ENCODE peak calls at places on chromosomes 13 and 19, in four cellular contexts. One of them, this sample, is unnamed.

GRCh38 chr19:10568444-10568825 is 344 bp downstream of the CDKN2D start:
- DNase-seq in A673: no peak
- DNase-seq in H1: peak; percentile 86
- DNase-seq in fibroblast of lung: no peak
- DNase-seq in this sample: peak; percentile 28

GRCh38 chr19:55600336-55601028 is 394 bp downstream of the ZNF524 start:
- DNase-seq in H1: peak; percentile 89
- DNase-seq in fibroblast of lung: peak; percentile 65
- DNase-seq in A673: peak; percentile 94
- DNase-seq in this sample: no peak

GRCh38 chr19:33804021-33804799 is 7.5 kb downstream of the KCTD15 start:
- DNase-seq in H1: no peak
- DNase-seq in A673: no peak
- DNase-seq in fibroblast of lung: peak; percentile 85
- DNase-seq in this sample: no peak

GRCh38 chr13:27170521-27171243 is 929 bp downstream of the USP12 start:
- DNase-seq in A673: peak; percentile 45
- DNase-seq in H1: peak; percentile 83
- DNase-seq in fibroblast of lung: no peak
- DNase-seq in this sample: no peak

GRCh38 chr13:90070362-90070761 is 1277.1 kb upstream of the MIR17HG start:
- DNase-seq in fibroblast of lung: no peak
- DNase-seq in H1: no peak
- DNase-seq in A673: no peak
- DNase-seq in this sample: no peak

GRCh38 chr13:32391101-32391620 is 36.8 kb downstream of the N4BP2L1 start:
- DNase-seq in H1: no peak
- DNase-seq in A673: no peak
- DNase-seq in fibroblast of lung: no peak
- DNase-seq in this sample: no peak

GRCh38 chr13:109288151-109288709 is 498.2 kb downstream of the IRS2 start:
- DNase-seq in A673: no peak
- DNase-seq in fibroblast of lung: peak; percentile 21
- DNase-seq in H1: no peak
- DNase-seq in this sample: no peak

GRCh38 chr13:77048592-77048991 is 21.6 kb upstream of the FBXL3 start:
- DNase-seq in A673: no peak
- DNase-seq in fibroblast of lung: no peak
- DNase-seq in H1: peak; percentile 59
- DNase-seq in this sample: no peak

GRCh38 chr19:41352609-41353465 is 885 bp downstream of the TGFB1 start:
- DNase-seq in fibroblast of lung: peak; percentile 44
- DNase-seq in A673: peak; percentile 62
- DNase-seq in H1: peak; percentile 88
- DNase-seq in this sample: peak; percentile 70

GRCh38 chr19:41353466-41354342 is at the start of gene TGFB1:
- DNase-seq in H1: peak; percentile 86
- DNase-seq in fibroblast of lung: peak; percentile 85
- DNase-seq in A673: peak; percentile 89
- DNase-seq in this sample: peak; percentile 84

GRCh38 chr19:41350735-41351338 is 2.9 kb downstream of the TGFB1 start:
- DNase-seq in H1: no peak
- DNase-seq in A673: no peak
- DNase-seq in fibroblast of lung: peak; percentile 17
- DNase-seq in this sample: no peak

GRCh38 chr19:41352279-41352608 is 1.5 kb downstream of the TGFB1 start:
- DNase-seq in A673: no peak
- DNase-seq in H1: no peak
- DNase-seq in fibroblast of lung: no peak
- DNase-seq in this sample: no peak

GRCh38 chr19:41351339-41352245 is 2.1 kb downstream of the TGFB1 start:
- DNase-seq in H1: peak; percentile 78
- DNase-seq in fibroblast of lung: peak; percentile 64
- DNase-seq in A673: no peak
- DNase-seq in this sample: peak; percentile 56
- TF ChIP-seq EZH2 in H1: peak; percentile 63
- TF ChIP-seq EZH2 in fibroblast of lung: no peak
- TF ChIP-seq EZH2 in A673: no peak
- TF ChIP-seq EZH2 in this sample: no peak

GRCh38 chr19:35292986-35293732 is 1.2 kb downstream of the MAG start:
- DNase-seq in H1: no peak
- DNase-seq in fibroblast of lung: no peak
- DNase-seq in A673: no peak
- DNase-seq in this sample: no peak
- TF ChIP-seq EZH2 in H1: no peak
- TF ChIP-seq EZH2 in fibroblast of lung: peak; percentile 44
- TF ChIP-seq EZH2 in A673: no peak
- TF ChIP-seq EZH2 in this sample: no peak

DNA sequence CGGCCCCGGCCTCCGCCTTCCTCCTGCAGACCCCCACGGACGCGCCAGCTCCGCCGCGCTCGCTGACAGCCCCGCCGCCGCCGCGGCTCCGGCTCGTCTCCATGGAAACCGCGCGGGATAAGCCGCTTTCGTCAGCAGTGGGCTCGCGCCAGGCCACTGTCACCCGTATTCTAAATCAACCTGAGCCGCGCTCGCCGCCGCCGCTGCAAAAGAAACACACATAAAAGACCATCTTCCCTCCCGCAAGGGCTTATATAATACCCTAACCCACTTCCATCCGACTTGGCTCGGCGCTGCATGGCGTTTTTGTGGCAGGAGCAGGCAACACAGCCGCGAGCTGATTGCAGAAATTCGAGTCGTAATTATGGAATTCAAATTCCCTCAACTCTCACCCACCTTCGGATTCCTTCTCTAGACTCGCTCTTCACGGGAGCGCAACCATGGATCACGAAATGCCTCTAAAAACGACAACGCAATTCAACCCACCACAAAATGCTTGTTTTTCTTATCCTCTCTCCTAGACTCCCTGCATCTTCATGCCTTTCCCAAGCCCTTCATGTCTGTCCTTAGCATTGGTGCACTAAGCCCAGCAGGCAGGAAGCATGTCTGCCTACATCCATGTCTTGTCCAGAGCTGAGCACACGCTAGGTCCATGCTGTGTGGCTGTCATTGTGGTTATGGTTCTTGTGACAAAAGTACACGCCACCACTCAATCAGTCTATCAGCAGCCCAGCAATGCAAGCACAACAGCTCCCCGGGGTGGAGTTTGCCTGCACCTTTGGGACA is at the start of gene AMER2:
- DNase-seq in H1: peak; percentile 64
- DNase-seq in fibroblast of lung: peak; percentile 11
- DNase-seq in A673: peak; percentile 86
- DNase-seq in this sample: no peak
- TF ChIP-seq EZH2 in H1: peak; percentile 86
- TF ChIP-seq EZH2 in fibroblast of lung: peak; percentile 81
- TF ChIP-seq EZH2 in A673: no peak
- TF ChIP-seq EZH2 in this sample: no peak

DNA sequence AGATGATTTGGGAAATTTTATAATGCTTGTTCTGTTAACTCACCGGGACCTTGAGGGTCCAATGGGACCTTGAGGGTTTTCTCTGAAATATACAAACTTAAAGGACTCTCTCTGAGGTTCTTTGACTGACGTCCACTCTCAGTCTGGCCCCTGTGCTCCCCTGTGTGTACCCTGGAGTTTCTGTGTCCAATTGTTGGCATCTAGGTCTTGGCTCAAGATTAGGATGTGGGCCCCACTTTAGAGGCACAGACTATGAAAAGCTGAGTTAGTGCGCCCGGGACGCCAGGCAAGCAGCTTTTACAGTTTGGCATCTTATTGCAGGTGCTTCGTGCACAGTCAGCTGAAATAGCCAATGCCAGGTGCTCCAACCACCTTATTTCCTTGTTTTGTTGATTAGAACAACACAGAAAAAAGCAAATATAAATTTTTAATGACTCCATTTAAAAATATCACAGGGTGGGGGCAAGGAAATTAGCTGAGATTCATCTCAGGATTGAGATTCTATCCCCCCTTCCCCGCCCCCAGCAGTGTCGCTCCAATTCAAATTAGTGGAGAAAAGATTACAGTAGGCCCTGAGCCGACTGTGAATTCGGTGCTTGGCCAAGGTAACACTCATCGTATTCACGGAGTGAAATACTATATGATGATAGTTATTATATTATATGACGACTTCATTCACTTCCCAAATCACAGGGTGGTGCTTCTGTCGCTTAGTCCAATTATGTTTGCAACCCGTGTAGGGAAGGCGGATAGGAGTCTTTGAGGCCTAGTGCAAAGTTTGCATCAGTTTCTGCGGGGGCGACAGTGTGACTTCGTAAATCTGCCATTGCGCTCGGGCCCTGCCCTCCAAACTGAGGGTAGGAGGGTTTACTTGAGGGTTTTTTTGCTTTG is 4.3 kb downstream of the SOX1 start:
- DNase-seq in H1: no peak
- DNase-seq in fibroblast of lung: no peak
- DNase-seq in A673: peak; percentile 66
- DNase-seq in this sample: no peak
- TF ChIP-seq EZH2 in H1: peak; percentile 91
- TF ChIP-seq EZH2 in fibroblast of lung: no peak
- TF ChIP-seq EZH2 in A673: no peak
- TF ChIP-seq EZH2 in this sample: no peak

DNA sequence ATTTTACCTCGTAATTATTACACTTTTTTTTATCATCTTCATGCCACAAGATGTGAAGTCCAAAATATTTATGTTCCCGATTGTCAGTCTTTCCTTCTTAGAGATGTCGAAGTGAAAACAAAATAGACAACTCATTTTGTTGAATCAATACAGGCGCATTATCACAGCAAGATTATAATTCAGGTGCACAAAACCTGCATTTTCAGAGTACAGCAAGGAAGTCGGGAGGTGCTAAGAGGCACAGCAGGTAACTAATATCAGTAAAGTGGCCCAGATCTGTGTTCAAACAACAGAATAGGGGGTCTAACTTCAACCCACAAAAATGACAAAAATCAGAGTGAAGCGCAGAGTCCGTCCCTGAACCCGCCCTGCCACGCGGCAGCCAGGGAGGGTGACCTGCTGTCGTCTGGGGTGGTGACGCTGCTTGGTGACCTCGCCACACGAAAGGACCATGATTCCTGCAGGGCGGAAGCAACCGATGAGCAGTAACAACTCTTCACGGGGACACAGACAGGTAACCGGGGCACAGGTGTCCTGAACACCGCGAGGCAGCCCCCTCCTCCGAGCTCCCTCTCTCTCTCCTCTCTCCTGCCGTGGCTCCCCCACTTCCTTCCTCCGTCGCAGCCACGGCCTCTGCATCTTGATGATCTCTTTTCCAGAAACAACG is 50.9 kb upstream of the SPACA7 start:
- DNase-seq in fibroblast of lung: no peak
- DNase-seq in H1: no peak
- DNase-seq in A673: no peak
- DNase-seq in this sample: no peak
- TF ChIP-seq EZH2 in fibroblast of lung: no peak
- TF ChIP-seq EZH2 in H1: no peak
- TF ChIP-seq EZH2 in A673: peak; percentile 59
- TF ChIP-seq EZH2 in this sample: no peak

This sample was measured in MM.1S.